ENCODE peak calls at places on chromosomes 6 and 20, in six cellular contexts. L is esophagus squamous epithelium; I is activated CD4-positive, alpha-beta T cell treated with anti-CD3 and anti-CD28 coated beads for 24 hours; U is adipocyte; K is AG09309; D is activated CD8-positive, alpha-beta T cell treated with anti-CD3 and anti-CD28 coated beads for 36 hours. T is an unnamed sample.

GRCh38 chr20:13008761-13009681 is at the start of gene SPTLC3:
- DNase-seq in L (no peak), I (no peak), U (peak), K (peak), D (peak), T (no peak)

GRCh38 chr6:47438481-47439347 is 38.9 kb upstream of the CD2AP start:
- DNase-seq in L (no peak), I (no peak), U (no peak), K (no peak), D (no peak), T (no peak)

GRCh38 chr20:49641683-49642649 is 71.7 kb downstream of the B4GALT5 start:
- DNase-seq in L (no peak), I (no peak), U (no peak), K (no peak), D (no peak), T (no peak)

GRCh38 chr6:168574699-168575195 is 133.8 kb downstream of the SMOC2 start:
- DNase-seq in L (no peak), I (no peak), U (no peak), K (no peak), D (no peak), T (no peak)

GRCh38 chr6:134534708-134535149 is 216.8 kb upstream of the SGK1 start:
- DNase-seq in L (no peak), I (no peak), U (peak), K (no peak), D (peak), T (no peak)

GRCh38 chr6:168060521-168060931 is 18.5 kb downstream of the FRMD1 start:
- DNase-seq in L (no peak), I (no peak), U (peak), K (no peak), D (no peak), T (no peak)

GRCh38 chr20:23445596-23446217 is 6.2 kb downstream of the CSTL1 start:
- DNase-seq in L (no peak), I (no peak), U (peak), K (peak), D (no peak), T (no peak)

GRCh38 chr6:71385111-71385822 is 96.7 kb downstream of the OGFRL1 start:
- DNase-seq in L (no peak), I (no peak), U (no peak), K (no peak), D (no peak), T (no peak)

GRCh38 chr6:151550618-151551017 is 56.8 kb downstream of the CCDC170 start:
- DNase-seq in L (no peak), I (no peak), U (no peak), K (no peak), D (no peak), T (no peak)

GRCh38 chr20:55173601-55174000 is 698.2 kb downstream of the DOK5 start:
- DNase-seq in L (no peak), I (no peak), U (no peak), K (no peak), D (no peak), T (no peak)

GRCh38 chr6:100353276-100354015 is 111.3 kb downstream of the SIM1 start:
- DNase-seq in L (no peak), I (no peak), U (no peak), K (no peak), D (no peak), T (no peak)

GRCh38 chr20:23244916-23245552 is 105.6 kb upstream of the NXT1 start:
- DNase-seq in L (no peak), I (no peak), U (no peak), K (no peak), D (no peak), T (no peak)

GRCh38 chr6:95133578-95133977 is 443.8 kb upstream of the MANEA start:
- DNase-seq in L (no peak), I (no peak), U (no peak), K (no peak), D (no peak), T (no peak)

GRCh38 chr6:50905297-50905696 is 86.6 kb downstream of the TFAP2B start:
- DNase-seq in L (no peak), I (no peak), U (no peak), K (no peak), D (no peak), T (no peak)

GRCh38 chr20:58048096-58048702 is 180.3 kb downstream of the ANKRD60 start:
- DNase-seq in L (no peak), I (no peak), U (peak), K (peak), D (peak), T (no peak)

GRCh38 chr20:50333856-50334255 is 143.2 kb downstream of the CEBPB start:
- DNase-seq in L (no peak), I (no peak), U (peak), K (peak), D (no peak), T (no peak)

GRCh38 chr6:24861934-24862333 is 63.2 kb upstream of the ARMH2 start:
- DNase-seq in L (no peak), I (no peak), U (no peak), K (no peak), D (no peak), T (no peak)

GRCh38 chr6:37536462-37537225 is 37.0 kb upstream of the CCDC167 start:
- DNase-seq in L (no peak), I (no peak), U (no peak), K (no peak), D (no peak), T (no peak)

GRCh38 chr20:2103454-2104153 is 2.0 kb downstream of the STK35 start:
- DNase-seq in L (no peak), I (no peak), U (peak), K (no peak), D (no peak), T (no peak)

GRCh38 chr6:30234361-30234760 is 21.2 kb upstream of the TRIM26 start:
- DNase-seq in L (no peak), I (no peak), U (peak), K (no peak), D (no peak), T (no peak)

GRCh38 chr6:137309078-137309762 is 90.0 kb upstream of the IFNGR1 start:
- DNase-seq in L (no peak), I (no peak), U (peak), K (no peak), D (peak), T (no peak)

GRCh38 chr6:169999367-169999766 is 247.9 kb downstream of the ERMARD start:
- DNase-seq in L (no peak), I (no peak), U (no peak), K (no peak), D (no peak), T (no peak)

GRCh38 chr6:157249756-157250155 is 73.6 kb downstream of the TMEM242 start:
- DNase-seq in L (no peak), I (no peak), U (no peak), K (no peak), D (no peak), T (no peak)

GRCh38 chr6:127201321-127201720 is 65.3 kb upstream of the RNF146 start:
- DNase-seq in L (no peak), I (no peak), U (peak), K (no peak), D (no peak), T (no peak)

GRCh38 chr6:15483060-15483459 is 179.8 kb downstream of the DTNBP1 start:
- DNase-seq in L (no peak), I (no peak), U (no peak), K (no peak), D (no peak), T (no peak)